ENCODE peak calls at places on chromosome 7, in nine cellular contexts. Z, W, O, P, L, F, I, V and E are unnamed samples.

GRCh38 chr7:23709081-23709746 is 805 bp upstream of the STK31 start:
- DNase-seq in V (no peak), L (no peak), I (no peak), O (no peak), W (no peak), Z (no peak), F (no peak), P (no peak), E (no peak)

GRCh38 chr7:64880322-64881297 is 22.5 kb upstream of the ZNF273 start:
- DNase-seq in I (peak; percentile 34), O (no peak), F (no peak), L (no peak), P (no peak), Z (no peak), W (no peak), V (no peak), E (no peak)

GRCh38 chr7:6564091-6564770 is 13.0 kb upstream of the GRID2IP start:
- DNase-seq in I (no peak), F (no peak), V (no peak), P (no peak), W (no peak), O (no peak), Z (no peak), L (no peak), E (peak; percentile 76)

GRCh38 chr7:129169705-129170319 is 18.6 kb upstream of the SMO start:
- DNase-seq in I (no peak), P (no peak), V (no peak), W (no peak), O (no peak), L (no peak), Z (no peak), F (no peak), E (no peak)

GRCh38 chr7:16652888-16653287 is 6.9 kb downstream of the BZW2 start:
- DNase-seq in Z (no peak), I (no peak), O (no peak), W (no peak), P (peak; percentile 97), F (no peak), V (peak; percentile 64), L (no peak), E (no peak)

GRCh38 chr7:98283887-98284222 is 2.4 kb downstream of the BRI3 start:
- DNase-seq in O (no peak), I (no peak), P (no peak), Z (no peak), L (no peak), F (no peak), W (no peak), V (peak; percentile 59), E (no peak)

GRCh38 chr7:18667466-18667865 is 171.9 kb downstream of the HDAC9 start:
- DNase-seq in F (peak; percentile 64), I (no peak), W (peak; percentile 15), V (no peak), P (peak; percentile 69), Z (peak; percentile 29), L (no peak), O (no peak), E (peak; percentile 81)

GRCh38 chr7:51482976-51483375 is 166.4 kb upstream of the COBL start:
- DNase-seq in O (no peak), I (no peak), W (no peak), F (no peak), V (no peak), P (no peak), Z (no peak), L (no peak), E (no peak)

GRCh38 chr7:48126037-48126436 is 37.0 kb downstream of the UPP1 start:
- DNase-seq in L (no peak), V (no peak), F (no peak), I (no peak), P (no peak), O (no peak), Z (no peak), W (no peak), E (no peak)

GRCh38 chr7:55533050-55533728 is 39.1 kb downstream of the VOPP1 start:
- DNase-seq in F (peak; percentile 70), I (peak; percentile 72), L (no peak), V (no peak), W (peak; percentile 92), P (peak; percentile 75), Z (no peak), O (no peak), E (no peak)

GRCh38 chr7:71733108-71733870 is 601.3 kb downstream of the GALNT17 start:
- DNase-seq in V (peak; percentile 83), Z (no peak), P (peak; percentile 55), O (peak; percentile 72), I (peak; percentile 62), W (peak; percentile 83), L (peak; percentile 85), F (peak; percentile 61), E (peak; percentile 48)

GRCh38 chr7:133253522-133253882 is 624 bp downstream of the EXOC4 start:
- DNase-seq in V (no peak), F (peak; percentile 17), Z (no peak), W (peak; percentile 34), I (no peak), P (no peak), O (no peak), L (no peak), E (peak; percentile 21)

GRCh38 chr7:2494191-2495130 is 18.3 kb upstream of the GRIFIN start:
- DNase-seq in L (no peak), P (no peak), Z (no peak), V (no peak), W (peak; percentile 45), F (no peak), O (peak; percentile 43), I (no peak), E (no peak)

GRCh38 chr7:2497065-2497464 is 20.9 kb upstream of the GRIFIN start:
- DNase-seq in Z (no peak), L (no peak), P (no peak), W (no peak), V (no peak), I (no peak), O (no peak), F (no peak), E (no peak)

GRCh38 chr7:2496375-2496774 is 20.2 kb upstream of the GRIFIN start:
- DNase-seq in P (no peak), I (no peak), O (no peak), W (peak; percentile 48), L (no peak), V (no peak), Z (no peak), F (no peak), E (no peak)

GRCh38 chr7:2497500-2498336 is 21.5 kb upstream of the GRIFIN start:
- DNase-seq in Z (no peak), F (no peak), I (no peak), V (no peak), P (no peak), W (no peak), O (no peak), L (no peak), E (no peak)

DNA sequence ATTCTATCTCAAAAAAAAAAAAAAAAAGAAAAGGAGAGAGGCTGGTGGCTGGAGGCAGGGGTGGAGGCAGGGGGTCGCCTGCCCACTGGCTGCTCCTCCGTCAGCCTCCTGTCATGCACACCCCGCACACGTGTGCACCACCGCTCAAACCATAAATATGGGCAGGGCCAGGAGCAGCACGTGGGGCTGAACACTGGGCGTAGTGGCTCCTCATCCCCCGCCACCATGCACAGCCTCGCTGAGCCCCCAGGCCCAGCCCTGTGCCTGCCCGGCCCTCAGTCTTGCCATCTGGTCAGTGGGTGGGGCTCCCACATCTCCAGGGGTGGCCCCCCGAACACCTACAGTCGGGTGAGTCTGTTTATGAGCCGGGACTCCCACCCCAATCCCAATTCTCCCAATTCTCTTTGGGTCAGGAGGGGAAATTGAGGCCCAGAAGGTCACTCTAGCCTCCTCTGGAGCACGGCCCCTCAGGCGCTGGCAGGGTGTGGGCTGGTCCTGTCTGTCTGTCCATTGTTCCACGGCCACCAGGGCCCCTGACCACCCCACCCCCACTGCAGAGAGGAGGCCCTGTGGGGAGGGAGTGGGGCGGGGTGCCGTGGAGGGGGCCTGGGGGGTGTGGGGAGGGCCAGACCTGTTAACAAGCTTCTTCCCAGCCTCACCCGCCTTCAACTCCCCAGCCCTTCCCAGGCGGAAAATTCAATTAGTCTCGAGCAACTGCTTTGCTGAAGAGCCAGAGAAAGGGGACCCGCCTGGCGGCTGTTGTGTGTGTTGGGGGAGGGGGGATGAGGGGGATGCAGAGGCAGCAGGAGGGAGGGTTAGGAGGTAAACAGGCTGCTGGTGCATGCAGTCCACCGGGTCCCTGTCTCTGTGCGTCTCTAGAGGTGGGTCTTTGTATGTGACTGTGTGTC is 19.5 kb upstream of the GRIFIN start:
- DNase-seq in I (no peak), F (no peak), W (no peak), L (no peak), Z (no peak), V (no peak), P (no peak), O (no peak), E (no peak)
- H3K4me3 ChIP-seq in I (no peak overlapping the region), F (no peak overlapping the region), W (no peak overlapping the region), L (no peak overlapping the region), Z (no peak overlapping the region), V (no peak overlapping the region), P (no peak overlapping the region), O (no peak overlapping the region), E (no peak overlapping the region)

GRCh38 chr7:92404170-92404614 is 43.1 kb upstream of the GATAD1 start:
- DNase-seq in I (peak; percentile 55), V (no peak), Z (no peak), W (peak; percentile 89), O (no peak), L (no peak), F (no peak), P (no peak), E (no peak)
- TF ChIP-seq CTCF in I (no peak), V (no peak), Z (no peak), W (peak; percentile 22), O (no peak), L (no peak), F (no peak), P (no peak), E (no peak)

GRCh38 chr7:106426803-106427202 is 142.0 kb upstream of the NAMPT start:
- DNase-seq in F (no peak), V (no peak), Z (no peak), I (no peak), P (no peak), O (no peak), L (no peak), W (no peak), E (no peak)

GRCh38 chr7:106423836-106424475 is 139.2 kb upstream of the NAMPT start:
- DNase-seq in P (no peak), V (no peak), W (no peak), I (no peak), Z (no peak), L (no peak), F (no peak), O (no peak), E (no peak)

GRCh38 chr7:106424476-106425016 is 139.8 kb upstream of the NAMPT start:
- DNase-seq in W (no peak), O (no peak), Z (no peak), P (peak; percentile 77), V (no peak), L (no peak), I (no peak), F (no peak), E (no peak)

GRCh38 chr7:106423111-106423510 is 138.3 kb upstream of the NAMPT start:
- DNase-seq in L (no peak), Z (no peak), W (no peak), F (no peak), P (no peak), V (no peak), I (no peak), O (no peak), E (no peak)

GRCh38 chr7:106425017-106425719 is 140.4 kb upstream of the NAMPT start:
- DNase-seq in P (peak; percentile 99), V (peak; percentile 69), F (peak; percentile 100), O (peak; percentile 44), W (peak; percentile 94), Z (peak; percentile 99), L (peak; percentile 66), I (no peak), E (peak; percentile 100)
- H3K4me3 ChIP-seq in P (no peak overlapping the region), V (no peak overlapping the region), F (no peak overlapping the region), O (no peak overlapping the region), W (no peak overlapping the region), Z (no peak overlapping the region), L (no peak overlapping the region), I (no peak overlapping the region), E (peak overlapping the region; percentile 31)

GRCh38 chr7:2661096-2661449 is 26.9 kb upstream of the AMZ1 start:
- DNase-seq in I (no peak), V (no peak), P (no peak), Z (no peak), F (no peak), O (no peak), L (no peak), W (no peak), E (no peak)
- TF ChIP-seq CTCF in I (no peak), V (no peak), P (no peak), Z (no peak), F (no peak), O (no peak), L (no peak), W (no peak), E (no peak)